ENCODE peak calls at places on chromosome 13, in five cellular contexts. P is DND-41, J is keratinocyte, B is mammary epithelial cell, I is PC-9. D is an unnamed sample.

GRCh38 chr13:75788494-75788991 is 152.4 kb downstream of the LMO7 start:
- DNase-seq in P (no peak), J (no peak), B (peak; percentile 57), I (peak; percentile 52), D (peak; percentile 96)

GRCh38 chr13:109096101-109096500 is 466.7 kb downstream of the MYO16 start:
- DNase-seq in P (no peak), J (no peak), B (no peak), I (no peak), D (peak; percentile 9)

GRCh38 chr13:25922373-25922772 is 129.4 kb downstream of the SHISA2 start:
- DNase-seq in P (no peak), J (no peak), B (no peak), I (no peak), D (peak; percentile 95)

GRCh38 chr13:112453207-112453829 is 77.2 kb downstream of the SPACA7 start:
- DNase-seq in P (no peak), J (no peak), B (no peak), I (no peak), D (no peak)

GRCh38 chr13:72504026-72504925 is 223.2 kb downstream of the MZT1 start:
- DNase-seq in P (no peak), J (no peak), B (no peak), I (no peak), D (peak; percentile 47)

GRCh38 chr13:22002893-22003292 is 332.0 kb downstream of the FGF9 start:
- DNase-seq in P (no peak), J (no peak), B (no peak), I (no peak), D (no peak)

GRCh38 chr13:108955741-108956140 is 326.3 kb downstream of the MYO16 start:
- DNase-seq in P (no peak), J (no peak), B (no peak), I (no peak), D (no peak)

GRCh38 chr13:25657062-25657588 is 285.4 kb downstream of the ATP8A2 start:
- DNase-seq in P (no peak), J (no peak), B (no peak), I (no peak), D (no peak)

GRCh38 chr13:23750383-23751121 is 138.6 kb downstream of the MIPEP start:
- DNase-seq in P (no peak), J (no peak), B (no peak), I (no peak), D (no peak)

GRCh38 chr13:67119481-67119883 is 110.7 kb downstream of the PCDH9 start:
- DNase-seq in P (no peak), J (peak; percentile 45), B (peak; percentile 85), I (peak; percentile 62), D (peak; percentile 11)

GRCh38 chr13:83905641-83906040 is 23.4 kb upstream of the SLITRK1 start:
- DNase-seq in P (no peak), J (no peak), B (no peak), I (no peak), D (no peak)

GRCh38 chr13:97341135-97341534 is 92.8 kb upstream of the RAP2A start:
- DNase-seq in P (no peak), J (no peak), B (no peak), I (no peak), D (no peak)

GRCh38 chr13:80975903-80976302 is 635.0 kb upstream of the SPRY2 start:
- DNase-seq in P (no peak), J (no peak), B (no peak), I (no peak), D (no peak)

GRCh38 chr13:47628666-47629065 is 372.4 kb downstream of the SUCLA2 start:
- DNase-seq in P (no peak), J (no peak), B (peak; percentile 74), I (no peak), D (no peak)

GRCh38 chr13:30796132-30796832 is 60.9 kb downstream of the ALOX5AP start:
- DNase-seq in P (peak; percentile 39), J (no peak), B (peak; percentile 80), I (peak; percentile 96), D (no peak)

GRCh38 chr13:48858523-48858922 is 117.2 kb upstream of the FNDC3A start:
- DNase-seq in P (no peak), J (no peak), B (no peak), I (no peak), D (no peak)

GRCh38 chr13:29428992-29429315 is 166.5 kb downstream of the SLC7A1 start:
- DNase-seq in P (no peak), J (no peak), B (no peak), I (no peak), D (no peak)
- H3K4me3 ChIP-seq in P (no peak overlapping the region), J (no peak overlapping the region), B (peak overlapping the region; percentile 35), I (no peak overlapping the region), D (peak overlapping the region; percentile 55)

GRCh38 chr13:110402301-110403069 is 95.4 kb downstream of the COL4A2 start:
- DNase-seq in P (no peak), J (no peak), B (no peak), I (peak; percentile 31), D (no peak)
- H3K27ac ChIP-seq in P (no peak overlapping the region), J (no peak overlapping the region), B (no peak overlapping the region), I (no peak overlapping the region), D (no peak overlapping the region)

GRCh38 chr13:114161028-114161556 is 18.0 kb upstream of the CFAP97D2 start:
- DNase-seq in P (no peak), J (no peak), B (no peak), I (no peak), D (no peak)

GRCh38 chr13:114154476-114154875 is 22.1 kb upstream of the RASA3 start:
- DNase-seq in P (peak; percentile 84), J (no peak), B (no peak), I (no peak), D (no peak)

GRCh38 chr13:114155923-114156883 is 22.9 kb upstream of the CFAP97D2 start:
- DNase-seq in P (no peak), J (no peak), B (no peak), I (no peak), D (no peak)

GRCh38 chr13:114155320-114155719 is 22.9 kb upstream of the RASA3 start:
- DNase-seq in P (no peak), J (no peak), B (no peak), I (no peak), D (no peak)

GRCh38 chr13:114157869-114158495 is 21.1 kb upstream of the CFAP97D2 start:
- DNase-seq in P (no peak), J (no peak), B (no peak), I (no peak), D (no peak)
- H3K4me1 ChIP-seq in P (peaks cover 35% of the 10 kb centered on the region), J (no peaks in the 10 kb centered on the region), B (no peaks in the 10 kb centered on the region), I (peaks cover 9% of the 10 kb centered on the region), D (no peaks in the 10 kb centered on the region)

GRCh38 chr13:77925616-77926015 is 7.0 kb upstream of the EDNRB start:
- DNase-seq in P (no peak), J (no peak), B (no peak), I (no peak), D (no peak)

GRCh38 chr13:77916481-77916880 is 2.1 kb downstream of the EDNRB start:
- DNase-seq in P (no peak), J (no peak), B (no peak), I (no peak), D (no peak)

GRCh38 chr13:77918391-77919261 is at the start of gene EDNRB:
- DNase-seq in P (no peak), J (no peak), B (peak; percentile 45), I (no peak), D (peak; percentile 17)

GRCh38 chr13:77915676-77916075 is 3.0 kb downstream of the EDNRB start:
- DNase-seq in P (no peak), J (no peak), B (no peak), I (no peak), D (no peak)

DNA sequence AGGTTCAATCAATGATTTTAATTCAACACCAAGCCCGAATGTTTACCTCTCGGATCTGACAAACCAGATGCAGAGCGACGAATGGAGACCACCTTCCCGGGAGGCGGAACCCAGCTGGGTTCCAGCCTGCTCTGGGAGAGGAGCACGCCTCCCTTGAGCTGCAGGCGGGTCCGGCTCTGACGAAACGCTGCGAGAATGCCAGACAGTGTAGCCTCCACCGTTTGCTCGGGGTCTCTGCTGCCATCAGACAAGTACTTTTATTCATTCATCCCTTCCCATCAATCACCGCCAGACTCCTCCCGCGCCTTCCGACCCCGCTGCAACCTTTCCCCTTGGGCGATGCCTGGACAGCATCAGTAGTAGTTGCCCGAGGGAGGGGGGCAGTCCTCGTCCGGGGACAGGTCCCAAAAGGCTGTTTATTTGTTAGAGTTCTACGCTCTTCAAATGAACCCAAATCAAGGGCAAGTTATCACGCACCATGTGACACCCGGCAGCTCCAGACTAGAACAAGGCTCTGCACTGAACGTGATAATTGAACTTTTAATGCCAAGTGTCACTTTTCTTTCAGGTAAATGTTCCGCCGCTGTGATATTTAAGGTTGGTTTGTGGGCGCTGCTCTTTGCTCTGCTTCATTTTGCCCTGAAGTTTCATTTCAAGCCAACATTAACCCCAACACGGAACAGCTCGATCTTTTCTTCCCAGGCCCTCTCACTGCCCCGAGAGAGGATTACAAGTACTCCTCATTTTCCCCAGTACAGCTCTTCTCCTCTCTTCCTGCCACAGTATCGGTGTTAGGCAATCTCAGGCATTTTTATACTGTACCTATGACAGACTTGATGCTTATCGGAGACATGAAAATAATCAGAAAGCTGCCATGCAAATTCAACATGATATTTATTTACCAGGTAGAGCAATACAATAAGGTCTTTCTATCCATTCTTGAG is 992 bp upstream of the EDNRB start:
- DNase-seq in P (no peak), J (no peak), B (no peak), I (no peak), D (peak; percentile 38)
- H3K4me3 ChIP-seq in P (no peak overlapping the region), J (no peak overlapping the region), B (peak overlapping the region; percentile 19), I (no peak overlapping the region), D (peak overlapping the region; percentile 50)

GRCh38 chr13:28355822-28356371 is 139.0 kb downstream of the FLT1 start:
- DNase-seq in P (peak; percentile 42), J (no peak), B (no peak), I (no peak), D (peak; percentile 13)

GRCh38 chr13:28357247-28357825 is 137.6 kb downstream of the FLT1 start:
- DNase-seq in P (no peak), J (no peak), B (no peak), I (peak; percentile 49), D (no peak)

GRCh38 chr13:28355046-28355821 is 139.7 kb downstream of the FLT1 start:
- DNase-seq in P (no peak), J (no peak), B (no peak), I (no peak), D (no peak)

GRCh38 chr13:28357846-28358496 is 137.0 kb downstream of the FLT1 start:
- DNase-seq in P (no peak), J (no peak), B (no peak), I (no peak), D (no peak)

GRCh38 chr13:28356506-28357064 is 138.3 kb downstream of the FLT1 start:
- DNase-seq in P (no peak), J (no peak), B (no peak), I (no peak), D (no peak)
- H3K27ac ChIP-seq in P (peak overlapping the region; percentile 45), J (no peak overlapping the region), B (no peak overlapping the region), I (no peak overlapping the region), D (no peak overlapping the region)

GRCh38 chr13:40987606-40988280 is 31.4 kb downstream of the ELF1 start:
- DNase-seq in P (no peak), J (no peak), B (no peak), I (no peak), D (no peak)
- H3K4me1 ChIP-seq in P (peaks cover 98% of the 10 kb centered on the region), J (peaks cover 31% of the 10 kb centered on the region), B (peaks cover 19% of the 10 kb centered on the region), I (peaks cover 8% of the 10 kb centered on the region), D (peaks cover 35% of the 10 kb centered on the region)